ENCODE peak calls at places on chromosomes 12 and 14, in four cellular contexts. O is IMR-90, P is K562, T is keratinocyte. W is an unnamed sample.

GRCh38 chr14:77139540-77140342 is 1.9 kb downstream of the ZDHHC22 start:
- DNase-seq in O (no peak), T (no peak), P (peak; percentile 58), W (no peak)

GRCh38 chr12:4355843-4356327 is 23.6 kb downstream of the FGF23 start:
- DNase-seq in P (peak; percentile 78), T (peak; percentile 35), O (peak; percentile 8), W (peak; percentile 19)

GRCh38 chr12:85130631-85131030 is 94.5 kb downstream of the LRRIQ1 start:
- DNase-seq in T (no peak), P (no peak), O (no peak), W (no peak)

GRCh38 chr12:116855744-116856470 is 25.3 kb downstream of the HRK start:
- DNase-seq in O (no peak), P (no peak), T (no peak), W (no peak)

GRCh38 chr12:22529281-22530060 is 14.9 kb downstream of the C2CD5 start:
- DNase-seq in T (peak; percentile 36), P (peak; percentile 20), O (peak; percentile 63), W (peak; percentile 36)

GRCh38 chr14:58805057-58805456 is 167.3 kb downstream of the DACT1 start:
- DNase-seq in O (peak; percentile 4), T (no peak), P (no peak), W (no peak)

GRCh38 chr14:104134061-104134965 is 4.1 kb upstream of the KIF26A start:
- DNase-seq in T (no peak), O (no peak), P (no peak), W (no peak)

GRCh38 chr14:89486505-89486904 is 69.5 kb upstream of the FOXN3 start:
- DNase-seq in P (no peak), T (no peak), O (no peak), W (no peak)

GRCh38 chr12:46214668-46215429 is 54.0 kb downstream of the SLC38A1 start:
- DNase-seq in P (no peak), T (no peak), O (peak; percentile 36), W (no peak)

GRCh38 chr14:49249022-49249421 is 337.2 kb downstream of the RPS29 start:
- DNase-seq in T (no peak), O (peak; percentile 1), P (no peak), W (no peak)

GRCh38 chr12:62252576-62252975 is 7.6 kb upstream of the USP15 start:
- DNase-seq in T (no peak), P (no peak), O (peak; percentile 54), W (no peak)

GRCh38 chr14:72594099-72594901 is 299.6 kb downstream of the DPF3 start:
- DNase-seq in P (no peak), T (no peak), O (no peak), W (no peak)

GRCh38 chr14:24425704-24426103 is 3.8 kb downstream of the CBLN3 start:
- DNase-seq in O (peak; percentile 83), T (no peak), P (peak; percentile 80), W (peak; percentile 83)

GRCh38 chr14:56331815-56332214 is 213.6 kb downstream of the PELI2 start:
- DNase-seq in P (no peak), O (peak; percentile 39), T (no peak), W (no peak)

GRCh38 chr12:10364839-10365681 is 24.8 kb downstream of the KLRK1 start:
- DNase-seq in P (peak; percentile 73), O (peak; percentile 84), T (no peak), W (peak; percentile 82)

GRCh38 chr12:3273409-3273853 is 196.3 kb downstream of the TSPAN9 start:
- DNase-seq in O (peak; percentile 49), P (no peak), T (no peak), W (no peak)

GRCh38 chr14:90850487-90850886 is 34.3 kb upstream of the TTC7B start:
- DNase-seq in T (peak; percentile 42), P (no peak), O (peak; percentile 49), W (peak; percentile 82)

GRCh38 chr12:43551971-43552559 is at the start of gene ADAMTS20:
- DNase-seq in O (peak; percentile 3), T (no peak), P (no peak), W (no peak)

GRCh38 chr14:64114166-64114565 is 180.0 kb downstream of the ESR2 start:
- DNase-seq in P (peak; percentile 5), T (no peak), O (peak; percentile 21), W (no peak)

GRCh38 chr12:105986779-105987686 is 151.7 kb downstream of the NUAK1 start:
- DNase-seq in T (peak; percentile 44), O (peak; percentile 95), P (no peak), W (no peak)

GRCh38 chr14:89293349-89293916 is 123.6 kb downstream of the FOXN3 start:
- DNase-seq in P (no peak), O (no peak), T (no peak), W (no peak)

GRCh38 chr12:46455648-46456352 is 83.2 kb upstream of the SLC38A2 start:
- DNase-seq in P (peak; percentile 46), T (no peak), O (no peak), W (no peak)

GRCh38 chr14:81613341-81614045 is 79.8 kb upstream of the SEL1L start:
- DNase-seq in P (no peak), T (no peak), O (no peak), W (no peak)

GRCh38 chr14:105432657-105433056 is 13.0 kb downstream of the MTA1 start:
- DNase-seq in O (no peak), T (no peak), P (no peak), W (no peak)

GRCh38 chr14:105092912-105093425 is 27.7 kb upstream of the GPR132 start:
- DNase-seq in P (peak; percentile 36), O (peak; percentile 58), T (no peak), W (peak; percentile 35)

GRCh38 chr12:51472984-51473383 is 48.4 kb downstream of the SLC4A8 start:
- DNase-seq in T (no peak), O (no peak), P (no peak), W (no peak)

GRCh38 chr14:91257328-91258020 is 13.0 kb upstream of the GPR68 start:
- DNase-seq in P (peak; percentile 21), O (no peak), T (no peak), W (no peak)

GRCh38 chr14:32022938-32023466 is 54.1 kb upstream of the ARHGAP5 start:
- DNase-seq in O (no peak), P (no peak), T (no peak), W (no peak)

GRCh38 chr12:104250366-104251125 is 35.0 kb downstream of the TXNRD1 start:
- DNase-seq in O (no peak), T (no peak), P (no peak), W (no peak)

GRCh38 chr12:31456562-31456961 is 130.6 kb upstream of the SINHCAF start:
- DNase-seq in T (no peak), P (no peak), O (no peak), W (no peak)

GRCh38 chr12:1719139-1719538 is 28.3 kb downstream of the ADIPOR2 start:
- DNase-seq in T (no peak), P (no peak), O (no peak), W (no peak)

GRCh38 chr14:104116544-104117340 is 21.6 kb upstream of the KIF26A start:
- DNase-seq in P (no peak), T (no peak), O (no peak), W (no peak)

GRCh38 chr12:47021298-47021697 is 58.1 kb upstream of the PCED1B start:
- DNase-seq in O (peak; percentile 95), T (no peak), P (peak; percentile 59), W (peak; percentile 91)

GRCh38 chr12:27109339-27110023 is 27.1 kb upstream of the C12orf71 start:
- DNase-seq in P (no peak), O (no peak), T (no peak), W (no peak)

GRCh38 chr12:122835693-122836026 is 403 bp downstream of the HIP1R start:
- DNase-seq in T (no peak), O (no peak), P (peak; percentile 44), W (no peak)

GRCh38 chr14:86510503-86510902 is 980.6 kb downstream of the FLRT2 start:
- DNase-seq in O (peak; percentile 3), T (no peak), P (no peak), W (no peak)
- H3K9me1 ChIP-seq in O (no peaks in the 10 kb centered on the region), T (no peaks in the 10 kb centered on the region), P (no peaks in the 10 kb centered on the region), W (no peaks in the 10 kb centered on the region)

GRCh38 chr12:109818253-109818652 is 14.9 kb downstream of the TRPV4 start:
- DNase-seq in T (no peak), P (no peak), O (no peak), W (no peak)

GRCh38 chr12:109817627-109818231 is 15.5 kb downstream of the TRPV4 start:
- DNase-seq in P (no peak), O (no peak), T (no peak), W (no peak)

GRCh38 chr12:109815874-109816617 is 17.2 kb downstream of the TRPV4 start:
- DNase-seq in T (no peak), O (no peak), P (no peak), W (no peak)

GRCh38 chr12:109815225-109815624 is 18.0 kb downstream of the TRPV4 start:
- DNase-seq in T (no peak), P (no peak), O (no peak), W (no peak)

DNA sequence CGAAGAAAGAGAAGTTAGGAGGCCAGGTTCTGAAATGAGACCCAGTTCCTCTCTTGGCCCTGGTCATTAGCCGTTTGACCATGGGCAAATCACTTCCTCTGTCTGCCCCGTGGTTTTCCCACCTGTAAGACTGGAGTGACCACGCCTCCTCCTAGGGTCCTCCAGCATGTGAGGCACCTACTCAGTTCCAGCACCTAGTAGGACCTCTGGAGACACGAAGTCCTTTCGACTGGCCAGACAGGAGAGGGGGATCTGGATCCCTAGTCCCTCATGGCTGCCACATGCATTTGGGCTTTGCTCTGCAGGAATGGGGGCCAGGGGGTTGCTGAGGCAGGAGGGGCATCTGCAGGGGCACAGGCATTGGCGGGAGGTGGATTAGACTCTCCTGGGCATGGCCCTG is 16.3 kb downstream of the TRPV4 start:
- DNase-seq in T (no peak), P (no peak), O (no peak), W (no peak)
- TF ChIP-seq CTCF in T (no peak), P (no peak), O (no peak), W (no peak)

GRCh38 chr12:53625946-53626701 is at the start of gene ATF7:
- DNase-seq in T (peak; percentile 94), O (peak; percentile 97), P (peak; percentile 98), W (peak; percentile 99)
- H3K9me1 ChIP-seq in T (no peaks in the 10 kb centered on the region), O (peaks cover 3% of the 10 kb centered on the region), P (no peaks in the 10 kb centered on the region), W (no peaks in the 10 kb centered on the region)

GRCh38 chr12:59595557-59596231 is at the start of gene SLC16A7:
- DNase-seq in T (no peak), O (peak; percentile 86), P (peak; percentile 0), W (peak; percentile 88)
- TF ChIP-seq CTCF in T (no peak), O (no peak), P (no peak), W (no peak)

GRCh38 chr14:22962061-22962676 is 5.3 kb upstream of the HAUS4 start:
- DNase-seq in P (no peak), T (no peak), O (no peak), W (no peak)
- H3K9me1 ChIP-seq in P (no peaks in the 10 kb centered on the region), T (no peaks in the 10 kb centered on the region), O (peaks cover 1% of the 10 kb centered on the region), W (no peaks in the 10 kb centered on the region)

GRCh38 chr12:49232940-49233841 is 31.7 kb upstream of the TUBA1C start:
- DNase-seq in P (peak; percentile 98), T (no peak), O (peak; percentile 56), W (peak; percentile 71)
- TF ChIP-seq CTCF in P (peak; percentile 57), T (no peak), O (peak; percentile 29), W (no peak)